ENCODE peak calls at places on chromosomes 12 and 14, in ten cellular contexts. One of them, this sample, is unnamed.

GRCh38 chr14:68843471-68844209 is 50.8 kb upstream of the ZFP36L1 start:
- DNase-seq in COR-L47: peak; percentile 45
- DNase-seq in NCI-H1694: peak; percentile 64
- DNase-seq in HFF-Myc: peak; percentile 27
- DNase-seq in GM12865: peak; percentile 78
- DNase-seq in stimulated activated CD8-positive, alpha-beta memory T cell treated with anti-CD3 and anti-CD28 coated beads, Interleukin-15, amount 100 ng/mL, for 1 hour: peak; percentile 63
- DNase-seq in activated CD8-positive, alpha-beta memory T cell treated with anti-CD3 and anti-CD28 coated beads, Interleukin-2, amount 50 U/mL, for 48 hours: peak; percentile 90
- DNase-seq in GM12892: no peak
- DNase-seq in Caki2: peak; percentile 41
- DNase-seq in mesothelial cell of epicardium: peak; percentile 83
- DNase-seq in this sample: peak; percentile 79

GRCh38 chr14:77186911-77187648 is 5.5 kb downstream of the TMEM63C start:
- DNase-seq in COR-L47: no peak
- DNase-seq in NCI-H1694: no peak
- DNase-seq in HFF-Myc: no peak
- DNase-seq in GM12865: no peak
- DNase-seq in stimulated activated CD8-positive, alpha-beta memory T cell treated with anti-CD3 and anti-CD28 coated beads, Interleukin-15, amount 100 ng/mL, for 1 hour: no peak
- DNase-seq in activated CD8-positive, alpha-beta memory T cell treated with anti-CD3 and anti-CD28 coated beads, Interleukin-2, amount 50 U/mL, for 48 hours: no peak
- DNase-seq in GM12892: no peak
- DNase-seq in Caki2: peak; percentile 25
- DNase-seq in mesothelial cell of epicardium: no peak
- DNase-seq in this sample: no peak

GRCh38 chr12:107884769-107885694 is 110.5 kb downstream of the ASCL4 start:
- DNase-seq in COR-L47: peak; percentile 39
- DNase-seq in NCI-H1694: peak; percentile 14
- DNase-seq in HFF-Myc: peak; percentile 14
- DNase-seq in GM12865: peak; percentile 68
- DNase-seq in stimulated activated CD8-positive, alpha-beta memory T cell treated with anti-CD3 and anti-CD28 coated beads, Interleukin-15, amount 100 ng/mL, for 1 hour: no peak
- DNase-seq in activated CD8-positive, alpha-beta memory T cell treated with anti-CD3 and anti-CD28 coated beads, Interleukin-2, amount 50 U/mL, for 48 hours: peak; percentile 74
- DNase-seq in GM12892: peak; percentile 28
- DNase-seq in Caki2: peak; percentile 22
- DNase-seq in mesothelial cell of epicardium: peak; percentile 54
- DNase-seq in this sample: peak; percentile 70

GRCh38 chr12:104152691-104153241 is 14.8 kb upstream of the NFYB start:
- DNase-seq in COR-L47: no peak
- DNase-seq in NCI-H1694: no peak
- DNase-seq in HFF-Myc: no peak
- DNase-seq in GM12865: no peak
- DNase-seq in stimulated activated CD8-positive, alpha-beta memory T cell treated with anti-CD3 and anti-CD28 coated beads, Interleukin-15, amount 100 ng/mL, for 1 hour: no peak
- DNase-seq in activated CD8-positive, alpha-beta memory T cell treated with anti-CD3 and anti-CD28 coated beads, Interleukin-2, amount 50 U/mL, for 48 hours: peak; percentile 17
- DNase-seq in GM12892: no peak
- DNase-seq in Caki2: no peak
- DNase-seq in mesothelial cell of epicardium: no peak
- DNase-seq in this sample: no peak

GRCh38 chr14:68981539-68981976 is 2.5 kb upstream of the ACTN1 start:
- DNase-seq in COR-L47: no peak
- DNase-seq in NCI-H1694: no peak
- DNase-seq in HFF-Myc: no peak
- DNase-seq in GM12865: no peak
- DNase-seq in stimulated activated CD8-positive, alpha-beta memory T cell treated with anti-CD3 and anti-CD28 coated beads, Interleukin-15, amount 100 ng/mL, for 1 hour: no peak
- DNase-seq in activated CD8-positive, alpha-beta memory T cell treated with anti-CD3 and anti-CD28 coated beads, Interleukin-2, amount 50 U/mL, for 48 hours: no peak
- DNase-seq in GM12892: no peak
- DNase-seq in Caki2: no peak
- DNase-seq in mesothelial cell of epicardium: no peak
- DNase-seq in this sample: no peak

GRCh38 chr14:32205984-32206383 is 2.9 kb upstream of the RNU6-8 start:
- DNase-seq in COR-L47: no peak
- DNase-seq in NCI-H1694: no peak
- DNase-seq in HFF-Myc: no peak
- DNase-seq in GM12865: peak; percentile 77
- DNase-seq in stimulated activated CD8-positive, alpha-beta memory T cell treated with anti-CD3 and anti-CD28 coated beads, Interleukin-15, amount 100 ng/mL, for 1 hour: no peak
- DNase-seq in activated CD8-positive, alpha-beta memory T cell treated with anti-CD3 and anti-CD28 coated beads, Interleukin-2, amount 50 U/mL, for 48 hours: no peak
- DNase-seq in GM12892: no peak
- DNase-seq in Caki2: no peak
- DNase-seq in mesothelial cell of epicardium: no peak
- DNase-seq in this sample: no peak

GRCh38 chr12:9049520-9050133 is 60.3 kb downstream of the KLRG1 start:
- DNase-seq in COR-L47: no peak
- DNase-seq in NCI-H1694: peak; percentile 16
- DNase-seq in HFF-Myc: peak; percentile 7
- DNase-seq in GM12865: peak; percentile 59
- DNase-seq in stimulated activated CD8-positive, alpha-beta memory T cell treated with anti-CD3 and anti-CD28 coated beads, Interleukin-15, amount 100 ng/mL, for 1 hour: no peak
- DNase-seq in activated CD8-positive, alpha-beta memory T cell treated with anti-CD3 and anti-CD28 coated beads, Interleukin-2, amount 50 U/mL, for 48 hours: no peak
- DNase-seq in GM12892: no peak
- DNase-seq in Caki2: peak; percentile 43
- DNase-seq in mesothelial cell of epicardium: no peak
- DNase-seq in this sample: peak; percentile 33

GRCh38 chr14:61342486-61342885 is 21.1 kb downstream of the PRKCH start:
- DNase-seq in COR-L47: no peak
- DNase-seq in NCI-H1694: no peak
- DNase-seq in HFF-Myc: no peak
- DNase-seq in GM12865: peak; percentile 59
- DNase-seq in stimulated activated CD8-positive, alpha-beta memory T cell treated with anti-CD3 and anti-CD28 coated beads, Interleukin-15, amount 100 ng/mL, for 1 hour: peak; percentile 68
- DNase-seq in activated CD8-positive, alpha-beta memory T cell treated with anti-CD3 and anti-CD28 coated beads, Interleukin-2, amount 50 U/mL, for 48 hours: peak; percentile 86
- DNase-seq in GM12892: no peak
- DNase-seq in Caki2: no peak
- DNase-seq in mesothelial cell of epicardium: no peak
- DNase-seq in this sample: no peak

GRCh38 chr12:89354630-89354931 is 2.3 kb upstream of the DUSP6 start:
- DNase-seq in COR-L47: no peak
- DNase-seq in NCI-H1694: no peak
- DNase-seq in HFF-Myc: no peak
- DNase-seq in GM12865: peak; percentile 11
- DNase-seq in stimulated activated CD8-positive, alpha-beta memory T cell treated with anti-CD3 and anti-CD28 coated beads, Interleukin-15, amount 100 ng/mL, for 1 hour: no peak
- DNase-seq in activated CD8-positive, alpha-beta memory T cell treated with anti-CD3 and anti-CD28 coated beads, Interleukin-2, amount 50 U/mL, for 48 hours: no peak
- DNase-seq in GM12892: no peak
- DNase-seq in Caki2: peak; percentile 45
- DNase-seq in mesothelial cell of epicardium: no peak
- DNase-seq in this sample: peak; percentile 25

GRCh38 chr14:31530136-31530535 is 31.1 kb upstream of the NUBPL start:
- DNase-seq in COR-L47: no peak
- DNase-seq in NCI-H1694: no peak
- DNase-seq in HFF-Myc: no peak
- DNase-seq in GM12865: no peak
- DNase-seq in stimulated activated CD8-positive, alpha-beta memory T cell treated with anti-CD3 and anti-CD28 coated beads, Interleukin-15, amount 100 ng/mL, for 1 hour: no peak
- DNase-seq in activated CD8-positive, alpha-beta memory T cell treated with anti-CD3 and anti-CD28 coated beads, Interleukin-2, amount 50 U/mL, for 48 hours: no peak
- DNase-seq in GM12892: no peak
- DNase-seq in Caki2: no peak
- DNase-seq in mesothelial cell of epicardium: no peak
- DNase-seq in this sample: no peak

GRCh38 chr14:22939684-22940083 is 10.5 kb upstream of the PRMT5 start:
- DNase-seq in COR-L47: no peak
- DNase-seq in NCI-H1694: no peak
- DNase-seq in HFF-Myc: no peak
- DNase-seq in GM12865: no peak
- DNase-seq in stimulated activated CD8-positive, alpha-beta memory T cell treated with anti-CD3 and anti-CD28 coated beads, Interleukin-15, amount 100 ng/mL, for 1 hour: no peak
- DNase-seq in activated CD8-positive, alpha-beta memory T cell treated with anti-CD3 and anti-CD28 coated beads, Interleukin-2, amount 50 U/mL, for 48 hours: no peak
- DNase-seq in GM12892: no peak
- DNase-seq in Caki2: no peak
- DNase-seq in mesothelial cell of epicardium: no peak
- DNase-seq in this sample: no peak

GRCh38 chr12:52337054-52337453 is 15.9 kb upstream of the KRT83 start:
- DNase-seq in COR-L47: no peak
- DNase-seq in NCI-H1694: no peak
- DNase-seq in HFF-Myc: no peak
- DNase-seq in GM12865: no peak
- DNase-seq in stimulated activated CD8-positive, alpha-beta memory T cell treated with anti-CD3 and anti-CD28 coated beads, Interleukin-15, amount 100 ng/mL, for 1 hour: no peak
- DNase-seq in activated CD8-positive, alpha-beta memory T cell treated with anti-CD3 and anti-CD28 coated beads, Interleukin-2, amount 50 U/mL, for 48 hours: no peak
- DNase-seq in GM12892: no peak
- DNase-seq in Caki2: peak; percentile 25
- DNase-seq in mesothelial cell of epicardium: no peak
- DNase-seq in this sample: no peak